ENCODE peak calls at places on chromosomes 2 and 18, in four cellular contexts. N, M, C and I are unnamed samples.
A peak's percentile ranks its signal among the peaks of the same experiment; 100 is the strongest.

GRCh38 chr2:138058427-138058826 is 94.2 kb downstream of the HNMT start:
- DNase-seq in N (no peak), M (no peak), C (no peak), I (no peak)

GRCh38 chr2:1455466-1455865 is 42.2 kb downstream of the TPO start:
- DNase-seq in C (no peak), N (no peak), M (no peak), I (peak; percentile 49)

GRCh38 chr2:101827246-101827645 is 129.7 kb downstream of the MAP4K4 start:
- DNase-seq in C (no peak), M (no peak), N (no peak), I (no peak)

GRCh38 chr2:48496867-48497266 is 33.1 kb upstream of the STON1 start:
- DNase-seq in M (no peak), C (no peak), N (no peak), I (no peak)

GRCh38 chr2:101255501-101255900 is 2.8 kb downstream of the CNOT11 start:
- DNase-seq in N (no peak), M (no peak), C (no peak), I (no peak)

GRCh38 chr18:23131693-23132319 is 3.5 kb upstream of the CABLES1 start:
- DNase-seq in N (peak; percentile 83), C (peak; percentile 85), M (no peak), I (peak; percentile 67)

GRCh38 chr18:48790869-48791635 is 159.7 kb downstream of the SMAD7 start:
- DNase-seq in C (no peak), N (no peak), M (no peak), I (no peak)

GRCh38 chr18:63808125-63808524 is 32.9 kb downstream of the SERPINB7 start:
- DNase-seq in N (no peak), C (no peak), M (no peak), I (no peak)

GRCh38 chr18:41121116-41121826 is 833.8 kb upstream of the PIK3C3 start:
- DNase-seq in C (peak; percentile 80), M (no peak), N (no peak), I (no peak)

GRCh38 chr2:241865416-241865956 is 4.0 kb upstream of the RTP5 start:
- DNase-seq in C (no peak), N (no peak), M (no peak), I (no peak)

GRCh38 chr2:175815537-175815936 is 186.5 kb downstream of the LNPK start:
- DNase-seq in N (no peak), C (no peak), M (no peak), I (no peak)

GRCh38 chr2:203811491-203812221 is 55.9 kb upstream of the CTLA4 start:
- DNase-seq in N (no peak), M (peak; percentile 83), C (no peak), I (no peak)
- H3K27me3 ChIP-seq in N (no peaks in the 10 kb centered on the region), M (no peaks in the 10 kb centered on the region), C (no peaks in the 10 kb centered on the region), I (no peaks in the 10 kb centered on the region)

GRCh38 chr2:174681099-174681982 is 82.9 kb downstream of the CHRNA1 start:
- DNase-seq in N (no peak), M (no peak), C (peak; percentile 56), I (peak; percentile 37)
- H3K27ac ChIP-seq in N (no peak overlapping the region), M (peak overlapping the region; percentile 84), C (no peak overlapping the region), I (no peak overlapping the region)

GRCh38 chr2:100142393-100142792 is at the start of gene AFF3:
- DNase-seq in M (no peak), N (no peak), C (no peak), I (no peak)
- H3K4me3 ChIP-seq in M (no peak within 1 kb of the TSS), N (no peak within 1 kb of the TSS), C (no peak within 1 kb of the TSS), I (no peak within 1 kb of the TSS)

DNA sequence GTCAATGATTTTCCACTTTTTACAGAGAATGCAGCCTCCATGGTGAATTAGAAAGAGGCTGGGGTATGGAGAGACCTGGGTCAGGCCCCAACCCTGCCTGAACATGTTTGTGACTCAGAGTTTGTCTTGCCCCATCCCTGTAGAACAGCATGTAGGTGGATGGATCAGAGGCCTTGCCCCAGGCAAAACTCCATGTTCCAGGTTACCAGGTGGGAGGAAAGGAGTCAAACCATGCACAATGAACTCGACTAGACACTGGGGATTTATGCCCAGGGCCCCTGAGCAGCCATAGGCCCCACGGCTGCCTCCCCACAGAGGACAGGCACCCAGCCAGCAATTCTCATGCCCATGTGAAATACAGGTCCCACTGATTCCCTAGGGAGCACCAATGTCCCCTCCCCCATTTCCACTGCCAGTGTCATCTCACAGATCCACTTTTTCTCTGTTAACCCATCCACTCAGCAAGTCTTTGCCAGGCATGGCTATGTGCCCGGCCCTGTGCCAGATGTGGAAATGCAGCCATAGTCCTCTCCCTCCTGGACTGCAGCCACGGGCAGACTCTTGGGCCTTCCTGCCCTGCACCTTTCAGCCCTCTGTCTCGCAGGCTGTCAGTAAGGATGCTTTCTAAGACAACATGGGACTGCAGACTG is 737.8 kb upstream of the HS6ST1 start:
- DNase-seq in M (no peak), N (no peak), C (no peak), I (no peak)
- H3K27me3 ChIP-seq in M (no peaks in the 10 kb centered on the region), N (peaks cover 21% of the 10 kb centered on the region), C (no peaks in the 10 kb centered on the region), I (no peaks in the 10 kb centered on the region)

GRCh38 chr2:237860273-237860935 is 981 bp downstream of the RAMP1 start:
- DNase-seq in N (no peak), C (no peak), M (no peak), I (no peak)
- H3K27ac ChIP-seq in N (no peak overlapping the region), C (no peak overlapping the region), M (peak overlapping the region; percentile 86), I (no peak overlapping the region)

GRCh38 chr18:25335676-25336075 is 16.3 kb downstream of the ZNF521 start:
- DNase-seq in C (no peak), M (no peak), N (no peak), I (no peak)

GRCh38 chr18:25334588-25334987 is 17.4 kb downstream of the ZNF521 start:
- DNase-seq in M (no peak), N (no peak), C (no peak), I (no peak)

GRCh38 chr18:25335062-25335461 is 16.9 kb downstream of the ZNF521 start:
- DNase-seq in C (no peak), N (no peak), M (no peak), I (no peak)

GRCh38 chr18:25329783-25330182 is 22.2 kb downstream of the ZNF521 start:
- DNase-seq in N (no peak), M (no peak), C (peak; percentile 11), I (no peak)

DNA sequence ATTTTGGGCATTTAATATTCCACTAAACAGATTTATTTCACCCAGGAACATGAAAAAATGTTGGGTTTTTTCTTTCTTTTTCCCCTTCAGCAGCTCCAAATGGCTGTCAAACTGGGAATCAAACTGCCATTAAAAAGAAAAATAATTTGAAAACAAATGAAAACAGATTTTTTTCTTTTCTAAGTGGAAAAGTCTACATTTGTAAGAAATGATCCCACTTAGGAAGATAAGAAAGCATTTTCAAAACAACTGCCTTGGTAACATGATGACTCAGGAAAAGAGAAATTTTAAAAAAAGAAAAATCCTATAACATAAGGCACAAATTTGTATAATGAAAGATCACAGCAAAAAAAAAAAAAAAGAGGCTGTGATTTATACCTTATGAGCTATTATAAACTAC is 20.0 kb downstream of the ZNF521 start:
- DNase-seq in M (no peak), N (no peak), C (no peak), I (no peak)
- H3K4me3 ChIP-seq in M (no peak overlapping the region), N (no peak overlapping the region), C (no peak overlapping the region), I (no peak overlapping the region)

GRCh38 chr18:78825168-78825567 is 154.4 kb upstream of the SALL3 start:
- DNase-seq in C (no peak), M (no peak), N (no peak), I (no peak)

GRCh38 chr18:78830161-78830560 is 149.5 kb upstream of the SALL3 start:
- DNase-seq in N (no peak), M (no peak), C (no peak), I (no peak)

GRCh38 chr18:78827141-78827540 is 152.5 kb upstream of the SALL3 start:
- DNase-seq in N (no peak), C (no peak), M (no peak), I (no peak)

GRCh38 chr18:78828131-78828530 is 151.5 kb upstream of the SALL3 start:
- DNase-seq in N (no peak), C (peak; percentile 62), M (no peak), I (no peak)

DNA sequence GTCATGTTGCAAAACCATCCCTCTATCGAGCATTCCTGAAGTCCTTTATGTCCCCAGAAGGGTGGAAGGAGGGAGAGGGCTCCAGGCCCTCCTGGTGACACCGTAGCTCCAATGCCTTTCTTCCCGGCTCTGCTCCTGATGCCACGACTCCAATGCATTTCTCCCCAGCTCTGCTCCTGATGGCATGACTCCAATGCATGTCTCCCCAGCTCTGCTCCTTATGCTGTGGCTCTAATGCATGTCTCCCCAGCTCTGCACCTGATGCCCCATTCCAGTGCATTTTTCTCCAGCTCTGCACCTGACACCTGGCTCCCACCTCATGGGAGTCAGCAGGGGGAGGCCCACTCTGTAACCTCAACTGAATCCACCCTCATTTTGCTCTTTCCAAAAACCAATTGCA is 153.0 kb upstream of the SALL3 start:
- DNase-seq in C (no peak), N (no peak), M (no peak), I (no peak)
- H3K27me3 ChIP-seq in C (no peaks in the 10 kb centered on the region), N (peaks cover 40% of the 10 kb centered on the region), M (no peaks in the 10 kb centered on the region), I (peaks cover 2% of the 10 kb centered on the region)

DNA sequence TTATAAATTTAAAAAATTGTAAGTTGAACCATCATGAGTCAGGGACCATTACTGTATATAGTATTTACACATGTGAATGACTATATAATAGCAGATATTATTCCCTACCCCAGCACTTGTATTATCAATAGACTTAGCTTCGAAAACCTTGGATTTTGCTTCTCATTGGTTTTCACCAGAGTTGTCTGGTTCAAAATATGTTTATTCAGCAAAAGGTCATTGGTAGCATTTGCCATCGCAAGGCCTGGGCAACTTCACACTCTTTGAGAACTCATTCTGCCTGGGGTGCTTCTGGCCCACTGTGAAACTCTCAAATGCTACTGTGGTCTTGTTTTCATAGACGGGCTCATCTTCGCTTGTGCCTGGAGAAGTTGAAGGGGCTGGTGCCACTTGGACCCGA is 20.1 kb downstream of the MXD1 start:
- DNase-seq in C (no peak), M (no peak), N (no peak), I (no peak)
- H3K27ac ChIP-seq in C (no peak overlapping the region), M (no peak overlapping the region), N (peak overlapping the region; percentile 71), I (no peak overlapping the region)

GRCh38 chr2:27823564-27823963 is 52.0 kb downstream of the MRPL33 start:
- DNase-seq in M (no peak), C (no peak), N (no peak), I (no peak)
- H3K4me3 ChIP-seq in M (no peak overlapping the region), C (no peak overlapping the region), N (no peak overlapping the region), I (no peak overlapping the region)